ENCODE peak calls at places on chromosome 1, in five cellular contexts. O, V, N, J and I are unnamed samples.

GRCh38 chr1:228511539-228512445 is 24.6 kb downstream of the RNF187 start:
- DNase-seq in O (no peak), V (no peak), N (no peak), J (no peak), I (no peak)

GRCh38 chr1:116762781-116763115 is 8.5 kb downstream of the CD2 start:
- DNase-seq in O (no peak), V (no peak), N (no peak), J (no peak), I (peak)

GRCh38 chr1:203607169-203607873 is 19.3 kb upstream of the ATP2B4 start:
- DNase-seq in O (no peak), V (peak), N (peak), J (no peak), I (no peak)

GRCh38 chr1:219710529-219711194 is 97.8 kb upstream of the ZC3H11B start:
- DNase-seq in O (no peak), V (no peak), N (peak), J (no peak), I (no peak)

GRCh38 chr1:41108696-41109284 is 87.3 kb upstream of the SLFNL1 start:
- DNase-seq in O (no peak), V (no peak), N (no peak), J (no peak), I (no peak)

GRCh38 chr1:202112864-202113689 is 9.6 kb upstream of the GPR37L1 start:
- DNase-seq in O (no peak), V (no peak), N (no peak), J (no peak), I (no peak)

GRCh38 chr1:31621872-31622730 is 4.6 kb downstream of the HCRTR1 start:
- DNase-seq in O (no peak), V (no peak), N (no peak), J (no peak), I (no peak)

GRCh38 chr1:155071701-155072100 is 6.9 kb upstream of the EFNA3 start:
- DNase-seq in O (peak), V (no peak), N (no peak), J (no peak), I (no peak)

GRCh38 chr1:112496290-112496689 is 12.5 kb upstream of the WNT2B start:
- DNase-seq in O (no peak), V (no peak), N (no peak), J (no peak), I (no peak)

GRCh38 chr1:220748091-220748934 is at the start of gene MTARC2:
- DNase-seq in O (peak), V (no peak), N (peak), J (no peak), I (peak)

GRCh38 chr1:179178965-179179364 is 50.5 kb downstream of the ABL2 start:
- DNase-seq in O (no peak), V (no peak), N (peak), J (no peak), I (no peak)